ENCODE peak calls at places on chromosomes 6 and 20, in eight cellular contexts. One of them, this sample, is unnamed.

GRCh38 chr6:139748353-139749146 is 374.1 kb upstream of the CITED2 start:
- DNase-seq in COR-L47: no peak
- DNase-seq in tibial artery: no peak
- DNase-seq in anterior cingulate cortex: no peak
- DNase-seq in GM03348: no peak
- DNase-seq in iris pigment epithelial cell: peak; percentile 79
- DNase-seq in WERI-Rb-1: no peak
- DNase-seq in effector CD4-positive, alpha-beta T cell: no peak
- DNase-seq in this sample: peak; percentile 70

GRCh38 chr6:158879180-158879579 is 60.0 kb upstream of the EZR start:
- DNase-seq in COR-L47: no peak
- DNase-seq in tibial artery: no peak
- DNase-seq in anterior cingulate cortex: no peak
- DNase-seq in GM03348: no peak
- DNase-seq in iris pigment epithelial cell: peak; percentile 85
- DNase-seq in WERI-Rb-1: no peak
- DNase-seq in effector CD4-positive, alpha-beta T cell: no peak
- DNase-seq in this sample: peak; percentile 50

GRCh38 chr6:151576658-151577057 is 82.8 kb downstream of the CCDC170 start:
- DNase-seq in COR-L47: no peak
- DNase-seq in tibial artery: no peak
- DNase-seq in anterior cingulate cortex: peak; percentile 36
- DNase-seq in GM03348: no peak
- DNase-seq in iris pigment epithelial cell: no peak
- DNase-seq in WERI-Rb-1: no peak
- DNase-seq in effector CD4-positive, alpha-beta T cell: no peak
- DNase-seq in this sample: no peak

GRCh38 chr20:41428285-41428684 is 61.7 kb upstream of the EMILIN3 start:
- DNase-seq in COR-L47: no peak
- DNase-seq in tibial artery: no peak
- DNase-seq in anterior cingulate cortex: no peak
- DNase-seq in GM03348: peak; percentile 32
- DNase-seq in iris pigment epithelial cell: peak; percentile 98
- DNase-seq in WERI-Rb-1: no peak
- DNase-seq in effector CD4-positive, alpha-beta T cell: peak; percentile 3
- DNase-seq in this sample: peak; percentile 75

GRCh38 chr6:157445277-157445676 is 64.3 kb downstream of the ZDHHC14 start:
- DNase-seq in COR-L47: no peak
- DNase-seq in tibial artery: no peak
- DNase-seq in anterior cingulate cortex: no peak
- DNase-seq in GM03348: no peak
- DNase-seq in iris pigment epithelial cell: no peak
- DNase-seq in WERI-Rb-1: no peak
- DNase-seq in effector CD4-positive, alpha-beta T cell: no peak
- DNase-seq in this sample: no peak

GRCh38 chr6:143838395-143838794 is 4.7 kb upstream of the LTV1 start:
- DNase-seq in COR-L47: no peak
- DNase-seq in tibial artery: no peak
- DNase-seq in anterior cingulate cortex: no peak
- DNase-seq in GM03348: no peak
- DNase-seq in iris pigment epithelial cell: no peak
- DNase-seq in WERI-Rb-1: no peak
- DNase-seq in effector CD4-positive, alpha-beta T cell: no peak
- DNase-seq in this sample: no peak

GRCh38 chr6:148328876-148329567 is 13.6 kb upstream of the SASH1 start:
- DNase-seq in COR-L47: no peak
- DNase-seq in tibial artery: no peak
- DNase-seq in anterior cingulate cortex: no peak
- DNase-seq in GM03348: no peak
- DNase-seq in iris pigment epithelial cell: no peak
- DNase-seq in WERI-Rb-1: no peak
- DNase-seq in effector CD4-positive, alpha-beta T cell: no peak
- DNase-seq in this sample: no peak

GRCh38 chr6:84762941-84763396 is 1.4 kb downstream of the TBX18 start:
- DNase-seq in COR-L47: peak; percentile 13
- DNase-seq in tibial artery: no peak
- DNase-seq in anterior cingulate cortex: no peak
- DNase-seq in GM03348: peak; percentile 33
- DNase-seq in iris pigment epithelial cell: no peak
- DNase-seq in WERI-Rb-1: peak; percentile 42
- DNase-seq in effector CD4-positive, alpha-beta T cell: no peak
- DNase-seq in this sample: no peak

GRCh38 chr6:24517659-24518538 is 23.1 kb downstream of the ALDH5A1 start:
- DNase-seq in COR-L47: no peak
- DNase-seq in tibial artery: no peak
- DNase-seq in anterior cingulate cortex: no peak
- DNase-seq in GM03348: no peak
- DNase-seq in iris pigment epithelial cell: no peak
- DNase-seq in WERI-Rb-1: no peak
- DNase-seq in effector CD4-positive, alpha-beta T cell: no peak
- DNase-seq in this sample: no peak

GRCh38 chr20:19976595-19977372 is 40.4 kb upstream of the NAA20 start:
- DNase-seq in COR-L47: no peak
- DNase-seq in tibial artery: peak; percentile 59
- DNase-seq in anterior cingulate cortex: no peak
- DNase-seq in GM03348: peak; percentile 87
- DNase-seq in iris pigment epithelial cell: peak; percentile 91
- DNase-seq in WERI-Rb-1: no peak
- DNase-seq in effector CD4-positive, alpha-beta T cell: no peak
- DNase-seq in this sample: peak; percentile 93

GRCh38 chr20:52175840-52176239 is 15.7 kb downstream of the ZFP64 start:
- DNase-seq in COR-L47: no peak
- DNase-seq in tibial artery: no peak
- DNase-seq in anterior cingulate cortex: no peak
- DNase-seq in GM03348: no peak
- DNase-seq in iris pigment epithelial cell: no peak
- DNase-seq in WERI-Rb-1: no peak
- DNase-seq in effector CD4-positive, alpha-beta T cell: no peak
- DNase-seq in this sample: no peak

GRCh38 chr20:38434770-38435554 is at the start of gene SNHG17:
- DNase-seq in COR-L47: peak; percentile 92
- DNase-seq in tibial artery: peak; percentile 90
- DNase-seq in anterior cingulate cortex: peak; percentile 95
- DNase-seq in GM03348: peak; percentile 90
- DNase-seq in iris pigment epithelial cell: peak; percentile 93
- DNase-seq in WERI-Rb-1: peak; percentile 85
- DNase-seq in effector CD4-positive, alpha-beta T cell: peak; percentile 86
- DNase-seq in this sample: peak; percentile 91

GRCh38 chr20:57711311-57711712 is 1.5 kb upstream of the PMEPA1 start:
- DNase-seq in COR-L47: no peak
- DNase-seq in tibial artery: no peak
- DNase-seq in anterior cingulate cortex: no peak
- DNase-seq in GM03348: peak; percentile 24
- DNase-seq in iris pigment epithelial cell: no peak
- DNase-seq in WERI-Rb-1: no peak
- DNase-seq in effector CD4-positive, alpha-beta T cell: no peak
- DNase-seq in this sample: no peak

GRCh38 chr6:28336284-28337024 is 506 bp upstream of the ZSCAN31 start:
- DNase-seq in COR-L47: peak; percentile 3
- DNase-seq in tibial artery: no peak
- DNase-seq in anterior cingulate cortex: peak; percentile 11
- DNase-seq in GM03348: no peak
- DNase-seq in iris pigment epithelial cell: no peak
- DNase-seq in WERI-Rb-1: peak; percentile 28
- DNase-seq in effector CD4-positive, alpha-beta T cell: no peak
- DNase-seq in this sample: peak; percentile 29

GRCh38 chr6:21780144-21780543 is 186.6 kb downstream of the SOX4 start:
- DNase-seq in COR-L47: no peak
- DNase-seq in tibial artery: no peak
- DNase-seq in anterior cingulate cortex: no peak
- DNase-seq in GM03348: no peak
- DNase-seq in iris pigment epithelial cell: no peak
- DNase-seq in WERI-Rb-1: no peak
- DNase-seq in effector CD4-positive, alpha-beta T cell: no peak
- DNase-seq in this sample: no peak

GRCh38 chr6:154792761-154793160 is 59.5 kb downstream of the SCAF8 start:
- DNase-seq in COR-L47: no peak
- DNase-seq in tibial artery: no peak
- DNase-seq in anterior cingulate cortex: no peak
- DNase-seq in GM03348: no peak
- DNase-seq in iris pigment epithelial cell: no peak
- DNase-seq in WERI-Rb-1: no peak
- DNase-seq in effector CD4-positive, alpha-beta T cell: no peak
- DNase-seq in this sample: peak; percentile 43

GRCh38 chr6:109834595-109835437 is 143.3 kb upstream of the GPR6 start:
- DNase-seq in COR-L47: no peak
- DNase-seq in tibial artery: no peak
- DNase-seq in anterior cingulate cortex: no peak
- DNase-seq in GM03348: no peak
- DNase-seq in iris pigment epithelial cell: no peak
- DNase-seq in WERI-Rb-1: peak; percentile 72
- DNase-seq in effector CD4-positive, alpha-beta T cell: no peak
- DNase-seq in this sample: peak; percentile 14

GRCh38 chr6:129686941-129687627 is 22.9 kb downstream of the ARHGAP18 start:
- DNase-seq in COR-L47: no peak
- DNase-seq in tibial artery: no peak
- DNase-seq in anterior cingulate cortex: no peak
- DNase-seq in GM03348: peak; percentile 32
- DNase-seq in iris pigment epithelial cell: peak; percentile 76
- DNase-seq in WERI-Rb-1: no peak
- DNase-seq in effector CD4-positive, alpha-beta T cell: peak; percentile 27
- DNase-seq in this sample: peak; percentile 49

GRCh38 chr6:45156075-45156474 is 172.1 kb upstream of the RUNX2 start:
- DNase-seq in COR-L47: no peak
- DNase-seq in tibial artery: no peak
- DNase-seq in anterior cingulate cortex: no peak
- DNase-seq in GM03348: no peak
- DNase-seq in iris pigment epithelial cell: no peak
- DNase-seq in WERI-Rb-1: no peak
- DNase-seq in effector CD4-positive, alpha-beta T cell: no peak
- DNase-seq in this sample: no peak